ENCODE peak calls at places on chromosomes 5 and 9, in nine cellular contexts. V is endothelial cell of umbilical vein, I is HCT116, W is H1, K is K562, B is sigmoid colon, M is transverse colon, R is HepG2, P is stomach. H is an unnamed sample.

GRCh38 chr5:146751781-146752401 is 126.7 kb downstream of the PPP2R2B start:
- DNase-seq in V (no peak), I (no peak), W (no peak), K (no peak), B (no peak), M (peak; percentile 25), R (no peak), P (peak; percentile 26), H (no peak)

GRCh38 chr5:124575731-124576130 is 170.7 kb downstream of the ZNF608 start:
- DNase-seq in V (no peak), I (no peak), W (no peak), K (no peak), B (no peak), M (no peak), R (no peak), P (no peak), H (no peak)

GRCh38 chr5:174419523-174420132 is 304.8 kb upstream of the MSX2 start:
- DNase-seq in V (peak; percentile 43), I (peak; percentile 89), W (peak; percentile 93), K (peak; percentile 76), B (peak; percentile 89), M (peak; percentile 87), R (peak; percentile 57), P (peak; percentile 93), H (peak; percentile 89)

GRCh38 chr9:6149315-6149714 is 66.3 kb upstream of the IL33 start:
- DNase-seq in V (peak; percentile 97), I (no peak), W (no peak), K (no peak), B (no peak), M (no peak), R (no peak), P (no peak), H (no peak)

GRCh38 chr5:137995747-137996123 is 37.1 kb downstream of the FAM13B start:
- DNase-seq in V (no peak), I (no peak), W (no peak), K (no peak), B (no peak), M (no peak), R (no peak), P (no peak), H (no peak)

GRCh38 chr9:34242830-34243229 is 64.0 kb downstream of the UBAP1 start:
- DNase-seq in V (no peak), I (no peak), W (no peak), K (no peak), B (no peak), M (no peak), R (no peak), P (no peak), H (no peak)

GRCh38 chr5:135878156-135878620 is 17.5 kb downstream of the IL9 start:
- DNase-seq in V (no peak), I (no peak), W (no peak), K (no peak), B (no peak), M (no peak), R (no peak), P (no peak), H (no peak)

GRCh38 chr9:136978073-136978864 is 965 bp downstream of the PTGDS start:
- DNase-seq in V (peak; percentile 39), I (no peak), W (peak; percentile 68), K (peak; percentile 100), B (no peak), M (peak; percentile 65), R (no peak), P (peak; percentile 69), H (no peak)

GRCh38 chr5:55633574-55634203 is 78.4 kb downstream of the SLC38A9 start:
- DNase-seq in V (no peak), I (peak; percentile 13), W (no peak), K (no peak), B (no peak), M (peak; percentile 54), R (no peak), P (no peak), H (no peak)

GRCh38 chr5:169442354-169443248 is 141.0 kb upstream of the SPDL1 start:
- DNase-seq in V (no peak), I (no peak), W (no peak), K (no peak), B (no peak), M (no peak), R (no peak), P (no peak), H (no peak)

GRCh38 chr9:124386201-124386600 is 29.0 kb downstream of the PSMB7 start:
- DNase-seq in V (peak; percentile 8), I (no peak), W (no peak), K (no peak), B (no peak), M (no peak), R (peak; percentile 96), P (no peak), H (no peak)

DNA sequence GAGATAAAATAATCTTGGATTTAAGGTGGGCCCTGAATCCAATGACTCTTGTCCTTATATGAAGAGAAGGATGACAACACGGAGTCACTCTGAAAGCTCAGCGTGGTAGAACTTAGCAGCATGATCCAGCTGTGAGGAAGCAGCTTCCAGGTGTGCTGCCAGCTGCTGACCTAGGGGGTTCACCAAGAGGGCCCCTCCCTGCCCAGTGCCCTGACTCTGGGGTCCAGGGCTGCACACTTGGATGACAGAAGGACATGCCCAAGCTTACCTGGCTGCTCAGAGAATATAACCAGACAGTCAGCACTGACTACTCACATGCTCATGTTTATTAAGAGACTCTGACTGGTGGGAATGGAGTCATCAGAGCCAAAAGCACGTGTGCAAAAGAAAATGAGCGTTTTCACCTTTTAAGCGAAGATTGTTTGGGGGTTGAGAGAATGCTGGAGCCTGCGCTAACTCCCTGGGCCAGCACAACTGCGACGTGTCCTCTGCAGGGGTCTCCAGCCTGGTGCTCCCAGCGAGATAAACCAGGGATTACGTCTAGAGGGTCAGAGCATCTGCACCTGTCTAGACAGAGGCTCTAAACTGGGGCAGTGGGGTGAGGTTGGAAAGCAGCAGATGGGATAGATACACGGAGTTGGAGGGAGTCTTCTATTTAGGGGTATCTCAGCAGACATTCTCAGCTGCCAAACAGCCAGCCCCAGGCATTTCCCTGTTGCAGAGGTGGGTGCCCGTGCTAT is 41.3 kb downstream of the ROPN1L start:
- DNase-seq in V (no peak), I (no peak), W (no peak), K (no peak), B (no peak), M (no peak), R (no peak), P (no peak), H (no peak)
- H3K27me3 ChIP-seq in V (no peaks in the 10 kb centered on the region), I (no peaks in the 10 kb centered on the region), W (no peaks in the 10 kb centered on the region), K (peaks cover 25% of the 10 kb centered on the region), B (no peaks in the 10 kb centered on the region), M (no peaks in the 10 kb centered on the region), R (no peaks in the 10 kb centered on the region), P (no peaks in the 10 kb centered on the region), H (no peaks in the 10 kb centered on the region)

GRCh38 chr5:72106922-72107873 is at the start of gene MAP1B:
- DNase-seq in V (peak; percentile 56), I (no peak), W (peak; percentile 92), K (peak; percentile 80), B (peak; percentile 80), M (no peak), R (peak; percentile 35), P (no peak), H (no peak)
- TF ChIP-seq POLR2AphosphoS5 in V (peak; percentile 88), I (peak; percentile 44), W (peak; percentile 5), K (peak; percentile 63), B (peak; percentile 63), M (no peak), R (no peak), P (peak; percentile 73), H (peak; percentile 59)

GRCh38 chr5:172426086-172426485 is 28.2 kb downstream of the SH3PXD2B start:
- DNase-seq in V (no peak), I (no peak), W (no peak), K (no peak), B (no peak), M (no peak), R (no peak), P (no peak), H (no peak)
- H3K4me1 ChIP-seq in V (no peaks in the 10 kb centered on the region), I (no peaks in the 10 kb centered on the region), W (no peaks in the 10 kb centered on the region), K (no peaks in the 10 kb centered on the region), B (peaks cover 73% of the 10 kb centered on the region), M (peaks cover 16% of the 10 kb centered on the region), R (peaks cover 46% of the 10 kb centered on the region), P (peaks cover 18% of the 10 kb centered on the region), H (no peaks in the 10 kb centered on the region)

GRCh38 chr5:3265936-3266335 is 329.7 kb upstream of the IRX1 start:
- DNase-seq in V (no peak), I (no peak), W (no peak), K (no peak), B (no peak), M (no peak), R (no peak), P (no peak), H (no peak)

GRCh38 chr5:3266861-3267260 is 328.8 kb upstream of the IRX1 start:
- DNase-seq in V (no peak), I (no peak), W (no peak), K (no peak), B (no peak), M (no peak), R (no peak), P (no peak), H (no peak)

GRCh38 chr5:3262451-3262850 is 333.2 kb upstream of the IRX1 start:
- DNase-seq in V (no peak), I (no peak), W (no peak), K (no peak), B (no peak), M (no peak), R (no peak), P (no peak), H (no peak)

GRCh38 chr5:3268760-3269330 is 326.8 kb upstream of the IRX1 start:
- DNase-seq in V (no peak), I (no peak), W (no peak), K (no peak), B (no peak), M (no peak), R (no peak), P (no peak), H (no peak)

DNA sequence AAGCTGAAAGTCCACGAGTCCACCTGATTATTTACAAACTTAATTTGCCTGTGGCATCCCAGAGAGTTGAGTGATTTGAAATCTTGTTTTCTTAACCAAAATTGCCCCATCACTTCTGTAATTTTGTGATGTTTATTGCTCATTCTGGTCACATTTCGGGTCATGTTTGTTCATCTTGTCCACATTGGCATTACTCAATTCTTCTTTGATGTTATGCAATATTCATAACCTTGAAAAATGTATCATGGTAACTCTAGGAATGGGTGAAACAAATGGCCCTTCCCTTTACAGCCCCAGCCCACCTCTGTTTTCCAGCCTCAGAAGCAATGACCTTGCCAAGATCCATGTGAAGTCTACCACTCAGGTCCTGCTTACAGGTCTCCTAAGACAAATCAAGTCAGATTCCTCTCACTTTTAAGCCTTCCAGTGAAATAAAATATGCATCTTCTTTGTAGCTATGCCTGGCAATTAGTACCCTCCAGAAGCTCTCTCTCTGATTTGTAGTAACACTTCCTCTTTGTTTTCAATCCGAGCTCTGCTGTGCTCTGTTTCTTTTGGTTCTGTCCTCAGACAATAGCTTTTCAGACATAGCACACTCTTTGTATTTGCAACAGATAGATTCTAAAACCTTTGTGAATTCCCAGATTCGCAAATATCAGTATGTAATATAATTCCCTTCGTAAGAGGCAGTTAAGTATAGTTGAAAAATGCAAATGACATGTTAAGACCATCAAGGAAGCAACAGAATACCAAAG is 330.3 kb upstream of the IRX1 start:
- DNase-seq in V (no peak), I (no peak), W (no peak), K (no peak), B (no peak), M (no peak), R (no peak), P (no peak), H (no peak)
- H3K27me3 ChIP-seq in V (no peaks in the 10 kb centered on the region), I (no peaks in the 10 kb centered on the region), W (no peaks in the 10 kb centered on the region), K (no peaks in the 10 kb centered on the region), B (no peaks in the 10 kb centered on the region), M (no peaks in the 10 kb centered on the region), R (no peaks in the 10 kb centered on the region), P (no peaks in the 10 kb centered on the region), H (no peaks in the 10 kb centered on the region)

GRCh38 chr5:37694867-37695266 is 145.0 kb downstream of the GDNF start:
- DNase-seq in V (no peak), I (no peak), W (no peak), K (no peak), B (no peak), M (no peak), R (no peak), P (no peak), H (no peak)
- TF ChIP-seq POLR2AphosphoS5 in V (no peak), I (no peak), W (no peak), K (no peak), B (no peak), M (no peak), R (no peak), P (no peak), H (no peak)

H was measured in Panc1.